ENCODE peak calls at places on chromosomes 16 and 17, in four cellular contexts. P is WTC11, E is A549, H is HepG2. U is an unnamed sample.

GRCh38 chr17:8552582-8553320 is 77.8 kb downstream of the MYH10 start:
- DNase-seq in P (no peak), E (no peak), H (no peak), U (no peak)

GRCh38 chr17:50182783-50183438 is 17.1 kb downstream of the SGCA start:
- DNase-seq in P (no peak), E (no peak), H (no peak), U (no peak)

GRCh38 chr17:61338000-61338864 is 61.4 kb upstream of the TBX2 start:
- DNase-seq in P (no peak), E (peak; percentile 65), H (peak; percentile 50), U (no peak)

GRCh38 chr17:68457168-68457538 is at the start of gene WIPI1:
- DNase-seq in P (no peak), E (no peak), H (peak; percentile 39), U (no peak)

GRCh38 chr16:80958284-80958683 is 48.4 kb downstream of the CMC2 start:
- DNase-seq in P (no peak), E (no peak), H (no peak), U (no peak)

GRCh38 chr17:17696871-17697633 is 15.8 kb downstream of the RAI1 start:
- DNase-seq in P (no peak), E (no peak), H (no peak), U (no peak)

GRCh38 chr17:71472809-71473789 is 647.7 kb upstream of the SOX9 start:
- DNase-seq in P (peak; percentile 11), E (peak; percentile 55), H (peak; percentile 65), U (peak; percentile 6)

GRCh38 chr17:51541215-51541614 is 280.9 kb downstream of the UTP18 start:
- DNase-seq in P (no peak), E (no peak), H (no peak), U (no peak)

GRCh38 chr17:56824503-56824902 is 9.2 kb downstream of the C17orf67 start:
- DNase-seq in P (no peak), E (no peak), H (no peak), U (no peak)

GRCh38 chr16:30395155-30395991 is at the start of gene ZNF48:
- DNase-seq in P (peak; percentile 85), E (peak; percentile 59), H (peak; percentile 89), U (peak; percentile 82)

GRCh38 chr17:50916708-50917417 is 50.7 kb upstream of the TOB1 start:
- DNase-seq in P (no peak), E (no peak), H (no peak), U (no peak)

GRCh38 chr17:77404812-77405581 is 264.2 kb downstream of the SEC14L1 start:
- DNase-seq in P (no peak), E (no peak), H (no peak), U (no peak)

GRCh38 chr17:49592263-49592662 is 16.6 kb downstream of the NXPH3 start:
- DNase-seq in P (no peak), E (no peak), H (no peak), U (no peak)

GRCh38 chr17:16872836-16873653 is 98.9 kb downstream of the TNFRSF13B start:
- DNase-seq in P (peak; percentile 73), E (peak; percentile 72), H (no peak), U (peak; percentile 51)

GRCh38 chr17:561118-561517 is 153.5 kb downstream of the VPS53 start:
- DNase-seq in P (no peak), E (no peak), H (no peak), U (no peak)

GRCh38 chr17:10752696-10753095 is 22.9 kb upstream of the TMEM220 start:
- DNase-seq in P (no peak), E (no peak), H (no peak), U (no peak)

GRCh38 chr17:44279586-44280344 is 11.8 kb upstream of the SLC4A1 start:
- DNase-seq in P (peak; percentile 80), E (no peak), H (peak; percentile 86), U (peak; percentile 82)

GRCh38 chr17:37742762-37743611 is 1.9 kb downstream of the HNF1B start:
- DNase-seq in P (peak; percentile 46), E (peak; percentile 55), H (peak; percentile 64), U (no peak)

GRCh38 chr17:40399185-40399584 is 18.5 kb downstream of the TOP2A start:
- DNase-seq in P (no peak), E (peak; percentile 67), H (peak; percentile 74), U (peak; percentile 66)

GRCh38 chr17:57726213-57726612 is 18.9 kb downstream of the CCDC182 start:
- DNase-seq in P (no peak), E (no peak), H (no peak), U (no peak)

GRCh38 chr16:85393674-85394510 is 219.2 kb upstream of the GSE1 start:
- DNase-seq in P (peak; percentile 89), E (peak; percentile 84), H (no peak), U (peak; percentile 94)

GRCh38 chr16:87844809-87845208 is 24.5 kb downstream of the SLC7A5 start:
- DNase-seq in P (no peak), E (no peak), H (no peak), U (no peak)

GRCh38 chr17:45668316-45668715 is 115.8 kb upstream of the CRHR1 start:
- DNase-seq in P (no peak), E (no peak), H (no peak), U (no peak)

GRCh38 chr16:20905576-20905975 is 5.0 kb downstream of the LYRM1 start:
- DNase-seq in P (no peak), E (no peak), H (no peak), U (no peak)

GRCh38 chr17:62444063-62444462 is 20.4 kb downstream of the METTL2A start:
- DNase-seq in P (no peak), E (no peak), H (no peak), U (no peak)

GRCh38 chr17:68821860-68822693 is 133.1 kb downstream of the ABCA8 start:
- DNase-seq in P (no peak), E (peak; percentile 77), H (peak; percentile 99), U (no peak)

GRCh38 chr16:81734632-81735434 is 44.3 kb upstream of the PLCG2 start:
- DNase-seq in P (no peak), E (no peak), H (no peak), U (no peak)

GRCh38 chr16:11128211-11129123 is 127.5 kb downstream of the SOCS1 start:
- DNase-seq in P (no peak), E (no peak), H (no peak), U (peak; percentile 72)

GRCh38 chr17:36697907-36698526 is 96.6 kb downstream of the MRM1 start:
- DNase-seq in P (peak; percentile 37), E (no peak), H (no peak), U (no peak)

GRCh38 chr17:65865715-65866425 is 304.4 kb upstream of the AXIN2 start:
- DNase-seq in P (no peak), E (no peak), H (no peak), U (no peak)

GRCh38 chr17:82952019-82952418 is 112.2 kb upstream of the ZNF750 start:
- DNase-seq in P (no peak), E (no peak), H (no peak), U (no peak)

GRCh38 chr17:28712037-28712704 is 483 bp upstream of the PROCA1 start:
- DNase-seq in P (peak; percentile 68), E (no peak), H (no peak), U (peak; percentile 78)
- TF ChIP-seq NR3C1 in P (no peak), E (no peak), H (no peak), U (no peak)

GRCh38 chr16:48203974-48204824 is 39.9 kb upstream of the LONP2 start:
- DNase-seq in P (no peak), E (no peak), H (peak; percentile 96), U (no peak)
- TF ChIP-seq NR3C1 in P (no peak), E (no peak), H (no peak), U (no peak)

GRCh38 chr16:26688699-26689098 is 378.0 kb upstream of the C16orf82 start:
- DNase-seq in P (no peak), E (no peak), H (no peak), U (no peak)

GRCh38 chr16:26688105-26688504 is 378.6 kb upstream of the C16orf82 start:
- DNase-seq in P (no peak), E (no peak), H (no peak), U (no peak)
- TF ChIP-seq NR3C1 in P (no peak), E (no peak), H (no peak), U (no peak)

GRCh38 chr16:3155972-3156371 is 21.1 kb downstream of the ZNF213 start:
- DNase-seq in P (no peak), E (no peak), H (no peak), U (no peak)

GRCh38 chr16:3158014-3158497 is 23.2 kb downstream of the ZNF213 start:
- DNase-seq in P (no peak), E (no peak), H (no peak), U (no peak)

GRCh38 chr16:3158498-3159314 is 23.9 kb downstream of the ZNF213 start:
- DNase-seq in P (peak; percentile 87), E (peak; percentile 95), H (peak; percentile 87), U (peak; percentile 98)

GRCh38 chr16:3155181-3155580 is 20.4 kb downstream of the ZNF213 start:
- DNase-seq in P (no peak), E (no peak), H (no peak), U (no peak)

GRCh38 chr16:3157229-3158013 is 22.6 kb downstream of the ZNF213 start:
- DNase-seq in P (peak; percentile 90), E (peak; percentile 81), H (peak; percentile 89), U (peak; percentile 53)
- TF ChIP-seq NR3C1 in P (no peak), E (no peak), H (no peak), U (no peak)

DNA sequence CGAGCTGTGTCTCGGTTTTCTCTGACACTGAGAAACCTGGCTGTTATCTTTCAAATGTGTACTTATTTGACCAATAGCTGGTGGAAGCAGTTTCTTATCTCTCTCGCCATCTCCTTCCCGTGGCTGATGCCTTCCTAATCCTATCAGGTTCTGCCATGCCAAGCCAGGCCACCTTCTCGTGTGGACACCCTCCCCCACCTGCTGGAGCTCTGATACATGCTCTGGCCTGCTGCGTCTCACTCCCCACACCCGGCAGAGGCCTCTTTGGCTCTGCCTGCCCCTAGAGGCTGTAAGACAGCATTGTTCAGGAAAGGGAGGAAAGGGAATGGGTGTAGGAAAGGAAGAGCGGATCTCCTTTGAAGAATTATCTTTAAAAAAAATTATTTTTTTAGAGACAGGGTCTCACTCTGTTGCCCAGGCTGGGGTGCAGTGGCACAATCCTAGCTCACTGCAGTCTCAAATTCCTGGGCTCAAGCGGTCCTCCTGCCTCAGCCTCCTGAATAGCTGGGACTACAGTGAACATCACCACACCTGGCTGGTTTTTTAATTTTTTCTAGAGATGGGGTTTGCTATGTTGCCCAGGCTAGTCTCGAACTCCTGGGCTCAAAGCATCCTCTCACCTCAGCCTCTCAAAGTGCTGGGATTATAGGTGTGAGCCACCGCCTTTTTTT is 7.5 kb upstream of the ARMC5 start:
- DNase-seq in P (peak; percentile 61), E (peak; percentile 82), H (peak; percentile 81), U (peak; percentile 62)
- TF ChIP-seq NR3C1 in P (no peak), E (no peak), H (no peak), U (no peak)

DNA sequence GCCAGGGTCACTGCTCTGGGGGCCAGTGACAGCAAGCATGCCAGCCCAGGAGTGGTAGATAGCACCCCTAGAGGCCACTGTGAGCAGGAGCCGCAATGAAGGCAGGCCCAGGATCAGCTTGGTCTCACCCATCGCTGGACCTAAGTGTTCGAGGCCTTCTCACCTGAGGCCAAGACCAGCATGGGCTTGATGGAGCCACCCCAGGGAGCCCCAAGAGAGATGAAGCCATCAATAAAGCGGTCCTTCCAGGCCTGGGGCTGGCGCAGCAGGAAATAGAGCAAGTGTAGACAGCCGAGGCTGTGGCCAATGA is 1.8 kb downstream of the LCAT start:
- DNase-seq in P (peak; percentile 78), E (peak; percentile 66), H (peak; percentile 61), U (peak; percentile 71)
- TF ChIP-seq NR3C1 in P (no peak), E (no peak), H (no peak), U (no peak)